ENCODE peak calls at places on chromosomes 7 and 10, in four cellular contexts. F, J, O and T are unnamed samples.

GRCh38 chr10:50033481-50033880 is 34.3 kb upstream of the WASHC2A start:
- DNase-seq in J (no peak), F (no peak), O (peak), T (no peak)

GRCh38 chr7:35753761-35754603 is 46.9 kb upstream of the SEPTIN7 start:
- DNase-seq in F (peak), O (no peak), J (no peak), T (no peak)

GRCh38 chr7:105787793-105788192 is 88.6 kb downstream of the ATXN7L1 start:
- DNase-seq in O (no peak), J (no peak), F (no peak), T (no peak)

GRCh38 chr7:159212226-159212625 is 67.6 kb upstream of the VIPR2 start:
- DNase-seq in J (no peak), O (no peak), F (no peak), T (no peak)

GRCh38 chr10:73866621-73867020 is 7.7 kb downstream of the CAMK2G start:
- DNase-seq in F (no peak), J (no peak), O (no peak), T (no peak)

GRCh38 chr10:122777515-122778059 is 68.1 kb downstream of the CUZD1 start:
- DNase-seq in O (no peak), J (no peak), F (no peak), T (no peak)

GRCh38 chr10:123800299-123800698 is 91.3 kb downstream of the CPXM2 start:
- DNase-seq in J (no peak), F (no peak), O (no peak), T (no peak)

GRCh38 chr10:7102084-7102483 is 308.8 kb downstream of the SFMBT2 start:
- DNase-seq in F (no peak), O (no peak), J (no peak), T (no peak)

GRCh38 chr10:92972066-92972870 is 88.3 kb upstream of the CYP26C1 start:
- DNase-seq in F (no peak), O (no peak), J (no peak), T (no peak)

GRCh38 chr10:131724891-131725735 is 175.7 kb upstream of the PPP2R2D start:
- DNase-seq in F (no peak), J (no peak), O (no peak), T (no peak)

GRCh38 chr7:2103071-2103898 is 129.5 kb downstream of the MAD1L1 start:
- DNase-seq in O (no peak), J (no peak), F (no peak), T (no peak)

GRCh38 chr10:86709786-86710185 is 41.5 kb downstream of the LDB3 start:
- DNase-seq in J (no peak), F (no peak), O (no peak), T (no peak)